ENCODE peak calls at places on chromosomes 13 and 19, in nine cellular contexts. H is cardiac fibroblast, B is heart right ventricle, D is pancreas, P is left ventricle myocardium inferior, Y is PC-3, I is brain microvascular endothelial cell, N is stomach, V is IMR-90. C is an unnamed sample.

GRCh38 chr13:29892149-29892548 is 41.7 kb upstream of the UBL3 start:
- DNase-seq in N (no peak), B (no peak), Y (no peak), D (no peak), I (no peak), P (no peak), V (no peak), H (no peak), C (no peak)

GRCh38 chr19:42216653-42217521 is 590 bp downstream of the DEDD2 start:
- DNase-seq in N (peak), B (peak), H (no peak), P (peak), Y (peak), I (peak), V (peak), D (peak), C (peak)

GRCh38 chr19:45676851-45677263 is 8.8 kb downstream of the GIPR start:
- DNase-seq in P (no peak), B (no peak), H (no peak), N (peak), I (no peak), D (no peak), V (no peak), Y (no peak), C (no peak)

GRCh38 chr19:8320564-8321066 is 560 bp downstream of the NDUFA7 start:
- DNase-seq in N (no peak), P (no peak), D (no peak), H (peak), B (no peak), Y (no peak), V (no peak), I (no peak), C (no peak)

GRCh38 chr19:18781047-18781600 is 10.0 kb downstream of the COMP start:
- DNase-seq in D (no peak), B (no peak), I (no peak), N (no peak), Y (no peak), P (no peak), V (no peak), H (no peak), C (no peak)

GRCh38 chr13:105804561-105805190 is 730.8 kb downstream of the EFNB2 start:
- DNase-seq in D (no peak), Y (peak), N (no peak), I (peak), V (peak), P (no peak), H (peak), B (no peak), C (peak)

GRCh38 chr19:55284405-55285058 is 735 bp downstream of the BRSK1 start:
- DNase-seq in Y (no peak), P (no peak), I (no peak), H (no peak), V (no peak), D (no peak), B (no peak), N (no peak), C (no peak)

GRCh38 chr13:81771948-81772347 is 1431.0 kb upstream of the SPRY2 start:
- DNase-seq in B (no peak), Y (no peak), I (no peak), N (no peak), H (no peak), D (no peak), V (no peak), P (no peak), C (no peak)

GRCh38 chr19:38072776-38073411 is 151.1 kb downstream of the DPF1 start:
- DNase-seq in B (no peak), P (no peak), H (no peak), I (peak), Y (no peak), V (peak), N (no peak), D (no peak), C (peak)

GRCh38 chr19:54319049-54319448 is 6.1 kb upstream of the LILRA5 start:
- DNase-seq in Y (no peak), V (no peak), I (no peak), N (no peak), D (no peak), B (no peak), P (no peak), H (no peak), C (no peak)

GRCh38 chr19:435707-436412 is 25.0 kb downstream of the SHC2 start:
- DNase-seq in N (no peak), Y (no peak), V (no peak), B (no peak), D (no peak), P (no peak), I (no peak), H (no peak), C (no peak)

GRCh38 chr13:51451467-51452390 is 1.1 kb downstream of the INTS6 start:
- DNase-seq in Y (peak), H (peak), N (peak), P (peak), I (peak), D (peak), B (peak), V (peak), C (peak)

GRCh38 chr19:35784401-35785086 is 9.2 kb downstream of the ARHGAP33 start:
- DNase-seq in B (no peak), H (no peak), V (no peak), N (no peak), Y (no peak), I (no peak), P (no peak), D (no peak), C (no peak)

GRCh38 chr19:1001538-1002166 is 1.4 kb downstream of the GRIN3B start:
- DNase-seq in I (no peak), H (no peak), D (peak), B (peak), Y (peak), N (peak), P (no peak), V (no peak), C (no peak)

GRCh38 chr13:64529874-64530485 is 2700.2 kb downstream of the PCDH9 start:
- DNase-seq in B (no peak), I (no peak), V (no peak), H (peak), P (no peak), N (no peak), D (no peak), Y (peak), C (peak)

GRCh38 chr19:28883241-28883693 is 329.7 kb downstream of the UQCRFS1 start:
- DNase-seq in I (no peak), P (peak), B (peak), N (no peak), V (peak), Y (no peak), H (peak), D (no peak), C (no peak)

GRCh38 chr19:33552928-33553279 is 31.3 kb upstream of the PEPD start:
- DNase-seq in B (no peak), P (no peak), V (no peak), H (no peak), Y (no peak), D (peak), N (no peak), I (no peak), C (no peak)

GRCh38 chr13:70457474-70457873 is 349.2 kb upstream of the KLHL1 start:
- DNase-seq in N (no peak), D (no peak), I (peak), P (no peak), B (no peak), H (no peak), Y (peak), V (no peak), C (no peak)

GRCh38 chr13:66071608-66072007 is 1158.5 kb downstream of the PCDH9 start:
- DNase-seq in B (no peak), V (no peak), Y (no peak), H (no peak), I (no peak), P (no peak), N (no peak), D (no peak), C (no peak)
- H3K4me3 ChIP-seq in B (no peak), V (no peak), Y (no peak), H (no peak), I (no peak), P (no peak), N (no peak), D (no peak), C (no peak)

GRCh38 chr19:4343056-4343844 is at the start of gene MPND:
- DNase-seq in B (peak), H (peak), Y (peak), I (peak), V (peak), D (peak), N (peak), P (peak), C (peak)

GRCh38 chr19:4343845-4344713 is 717 bp downstream of the MPND start:
- DNase-seq in V (no peak), Y (no peak), I (no peak), P (no peak), B (no peak), N (no peak), D (no peak), H (no peak), C (no peak)

GRCh38 chr19:4338441-4339350 is at the start of gene STAP2:
- DNase-seq in P (no peak), N (peak), D (peak), B (no peak), Y (peak), V (no peak), I (no peak), H (no peak), C (no peak)

GRCh38 chr19:4345656-4346383 is 2.5 kb downstream of the MPND start:
- DNase-seq in B (no peak), H (no peak), D (peak), P (no peak), N (peak), Y (no peak), I (no peak), V (no peak), C (no peak)

DNA sequence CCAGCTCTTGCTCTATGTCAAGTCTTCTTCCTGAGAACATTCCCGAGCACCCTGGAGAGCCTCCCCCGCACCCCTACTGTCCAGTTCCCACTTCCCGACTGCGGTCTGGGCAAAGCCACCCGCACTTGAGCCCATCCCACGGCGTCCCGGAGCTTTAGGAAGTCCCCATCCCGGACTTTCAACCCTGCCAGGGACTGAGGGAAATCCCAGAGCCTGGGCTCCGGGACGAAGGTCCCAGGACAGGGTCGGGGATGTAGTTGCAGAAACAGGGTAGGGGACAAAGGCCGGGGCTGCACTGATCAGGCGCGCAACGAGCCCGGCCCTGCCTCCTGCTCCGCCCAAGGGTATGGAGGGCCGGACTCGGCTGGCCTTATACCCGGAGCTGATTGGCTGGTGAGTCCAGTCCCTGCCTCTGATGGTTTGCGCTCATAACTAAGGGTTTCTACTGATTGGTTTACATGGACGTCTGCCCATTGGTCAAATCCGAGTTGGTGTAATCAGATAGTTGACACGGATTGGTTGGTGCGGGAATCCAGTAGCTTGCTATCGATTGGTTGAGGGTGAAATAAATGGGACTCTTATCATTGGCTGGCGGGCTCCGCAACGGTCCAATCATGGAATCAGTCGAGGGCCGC is 824 bp upstream of the MPND start:
- DNase-seq in H (peak), V (peak), P (peak), Y (peak), D (peak), B (peak), N (peak), I (peak), C (peak)
- TF ChIP-seq CTCF in H (no peak), V (no peak), P (no peak), Y (no peak), D (no peak), B (no peak), N (no peak), I (no peak), C (no peak)

DNA sequence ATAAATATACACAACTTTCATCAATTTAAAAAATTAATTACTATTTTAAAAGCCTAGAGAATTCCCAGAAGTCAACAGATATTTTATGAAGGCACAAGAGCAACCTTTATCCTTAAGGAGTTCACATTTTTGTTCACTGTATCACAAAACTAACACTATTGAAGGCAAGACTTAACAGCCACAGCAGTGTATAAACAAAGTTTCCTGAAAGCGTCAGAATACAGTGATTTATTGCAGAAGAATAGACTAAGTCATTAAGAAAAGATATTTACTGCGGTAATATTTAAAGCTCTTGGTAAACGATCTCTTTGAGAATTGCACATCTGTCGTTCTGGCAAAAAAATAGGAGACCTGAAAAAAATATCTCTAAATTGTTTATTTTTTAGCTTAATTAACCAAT is 419.3 kb upstream of the NBEA start:
- DNase-seq in N (no peak), Y (peak), D (no peak), H (no peak), B (no peak), V (no peak), P (no peak), I (no peak), C (peak)
- H3K4me3 ChIP-seq in N (no peak), Y (no peak), D (no peak), H (no peak), B (no peak), V (no peak), P (no peak), I (no peak), C (no peak)

GRCh38 chr19:11560404-11560988 is 1.5 kb upstream of the ELOF1 start:
- DNase-seq in N (peak), P (no peak), D (no peak), H (peak), Y (peak), B (no peak), I (peak), V (peak), C (peak)
- TF ChIP-seq CTCF in N (no peak), P (peak), D (peak), H (peak), Y (peak), B (peak), I (peak), V (peak), C (peak)

DNA sequence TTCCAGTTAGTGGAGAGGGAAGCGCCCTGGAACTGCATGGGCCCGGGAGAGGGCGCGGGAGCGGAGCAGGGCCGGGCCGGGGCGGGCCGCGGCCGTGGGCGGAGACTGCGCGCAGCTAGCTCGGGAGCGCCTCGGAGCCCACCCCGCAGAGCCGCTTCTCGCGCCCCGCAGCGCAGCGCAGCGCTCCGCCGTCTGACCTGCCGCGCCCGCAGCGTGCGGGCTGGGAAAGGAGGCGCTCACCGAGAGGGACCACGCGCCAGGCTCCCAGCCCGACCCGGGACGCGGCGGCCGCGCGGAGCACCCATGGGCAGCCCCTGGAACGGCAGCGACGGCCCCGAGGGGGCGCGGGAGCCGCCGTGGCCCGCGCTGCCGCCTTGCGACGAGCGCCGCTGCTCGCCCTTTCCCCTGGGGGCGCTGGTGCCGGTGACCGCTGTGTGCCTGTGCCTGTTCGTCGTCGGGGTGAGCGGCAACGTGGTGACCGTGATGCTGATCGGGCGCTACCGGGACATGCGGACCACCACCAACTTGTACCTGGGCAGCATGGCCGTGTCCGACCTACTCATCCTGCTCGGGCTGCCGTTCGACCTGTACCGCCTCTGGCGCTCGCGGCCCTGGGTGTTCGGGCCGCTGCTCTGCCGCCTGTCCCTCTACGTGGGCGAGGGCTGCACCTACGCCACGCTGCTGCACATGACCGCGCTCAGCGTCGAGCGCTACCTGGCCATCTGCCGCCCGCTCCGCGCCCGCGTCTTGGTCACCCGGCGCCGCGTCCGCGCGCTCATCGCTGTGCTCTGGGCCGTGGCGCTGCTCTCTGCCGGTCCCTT is at the start of gene MLNR:
- DNase-seq in N (no peak), B (peak), H (no peak), V (no peak), Y (no peak), I (no peak), D (peak), P (no peak), C (no peak)
- H3K4me3 ChIP-seq in N (peak), B (peak), H (peak), V (peak), Y (no peak), I (peak), D (peak), P (peak), C (no peak)

DNA sequence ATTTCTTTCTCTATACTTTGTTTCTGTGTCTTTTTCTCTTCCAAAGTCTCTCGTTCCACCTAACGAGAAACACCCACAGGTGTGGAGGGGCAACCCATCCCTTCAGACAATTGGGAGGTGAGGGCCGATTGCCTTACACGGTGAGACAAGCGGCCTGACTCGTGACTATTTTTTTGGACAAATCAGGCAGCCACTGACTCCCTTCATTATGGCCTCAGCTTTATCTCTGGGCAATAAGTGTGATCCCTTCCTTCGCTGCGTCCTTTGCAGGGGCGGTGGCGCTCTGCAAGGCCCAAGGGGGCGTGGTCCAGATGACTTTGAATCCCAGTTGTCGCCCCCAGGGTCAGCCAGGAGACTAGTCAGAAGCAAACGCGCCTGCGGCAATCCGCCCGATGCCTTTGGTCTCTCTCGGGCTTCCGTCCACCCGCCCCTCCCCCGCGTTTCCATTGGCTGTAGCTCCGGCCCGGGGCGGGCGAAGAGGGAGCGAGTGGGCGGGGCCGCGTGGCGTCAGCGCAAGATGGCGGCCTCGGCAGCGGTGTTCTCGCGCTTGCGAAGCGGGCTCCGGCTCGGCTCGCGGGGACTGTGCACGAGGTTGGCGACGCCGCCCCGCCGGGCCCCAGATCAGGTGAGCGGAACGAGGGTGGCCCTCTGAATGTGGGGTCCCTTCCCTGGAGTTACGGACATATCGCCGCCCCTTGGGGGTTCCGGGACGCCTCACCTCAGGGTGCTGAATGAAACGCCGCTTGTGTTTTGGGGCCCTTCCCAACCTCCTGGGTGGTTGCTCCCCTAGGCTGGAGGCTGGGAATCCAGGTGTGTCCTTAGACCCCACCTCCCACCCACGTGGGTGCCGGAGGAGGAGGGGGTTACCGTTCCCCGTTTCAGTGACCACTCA is at the start of gene TIMM50:
- DNase-seq in B (peak), H (peak), N (peak), V (peak), I (peak), Y (peak), D (peak), P (peak), C (peak)
- TF ChIP-seq CTCF in B (no peak), H (no peak), N (no peak), V (no peak), I (no peak), Y (no peak), D (no peak), P (no peak), C (no peak)

GRCh38 chr13:21101865-21102576 is 40.6 kb upstream of the LATS2 start:
- DNase-seq in I (no peak), D (no peak), P (no peak), Y (no peak), N (no peak), B (no peak), H (no peak), V (no peak), C (no peak)

GRCh38 chr13:21106089-21106488 is 44.7 kb upstream of the LATS2 start:
- DNase-seq in Y (peak), N (no peak), P (no peak), I (peak), H (peak), B (no peak), D (no peak), V (peak), C (peak)

GRCh38 chr13:21104199-21105019 is 43.0 kb upstream of the LATS2 start:
- DNase-seq in Y (no peak), D (no peak), B (no peak), I (no peak), N (no peak), H (no peak), P (no peak), V (no peak), C (no peak)

GRCh38 chr13:21100211-21100610 is 38.8 kb upstream of the LATS2 start:
- DNase-seq in B (no peak), H (no peak), N (no peak), Y (no peak), V (no peak), I (no peak), P (no peak), D (no peak), C (no peak)

DNA sequence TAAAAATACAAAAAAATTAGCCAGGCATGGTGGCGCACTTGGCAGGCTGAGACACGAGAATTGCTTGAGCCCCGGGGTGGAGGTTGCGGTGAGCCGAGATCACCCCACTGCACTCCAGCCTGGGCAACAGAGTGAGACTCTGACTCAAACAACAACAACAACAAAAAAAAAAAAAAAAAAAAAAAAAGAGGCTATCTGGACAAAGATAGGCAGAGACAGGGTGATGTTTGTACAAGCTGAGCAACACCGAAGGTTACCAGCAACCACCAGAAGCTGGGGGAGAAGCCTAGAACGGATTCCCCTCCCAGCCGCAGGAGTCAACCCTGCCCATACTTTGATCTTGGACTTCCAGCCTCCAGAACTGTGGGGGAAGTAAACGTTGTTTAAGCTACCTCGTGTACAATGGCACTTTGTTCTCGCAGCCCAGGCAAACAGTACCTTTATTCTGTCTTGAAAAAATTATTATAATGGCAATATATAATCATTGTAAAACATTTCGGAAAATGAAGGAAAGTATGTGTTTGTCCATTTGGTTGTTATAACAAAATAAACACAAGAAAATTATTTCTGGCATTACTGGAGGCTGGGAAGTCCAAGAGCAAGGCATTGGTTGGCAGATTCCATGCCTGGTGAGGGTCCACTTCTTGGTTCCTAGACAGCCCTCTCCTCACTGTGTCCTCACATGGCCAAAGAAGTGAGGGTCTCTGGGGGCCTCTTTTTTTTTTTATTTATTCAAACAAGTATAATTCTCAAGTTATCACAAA is 39.8 kb upstream of the LATS2 start:
- DNase-seq in D (no peak), B (no peak), V (no peak), H (no peak), I (no peak), P (no peak), Y (no peak), N (no peak), C (no peak)
- H3K4me3 ChIP-seq in D (no peak), B (no peak), V (no peak), H (no peak), I (no peak), P (no peak), Y (no peak), N (no peak), C (no peak)

GRCh38 chr13:89066868-89067466 is 1395.8 kb downstream of the SLITRK5 start:
- DNase-seq in H (peak), D (no peak), N (no peak), I (no peak), Y (peak), B (no peak), V (peak), P (no peak), C (peak)
- TF ChIP-seq CTCF in H (peak), D (peak), N (no peak), I (peak), Y (peak), B (peak), V (no peak), P (peak), C (peak)

C was measured in astrocyte of the spinal cord.